ENCODE peak calls at places on chromosomes 1 and 21, in eight cellular contexts. N is body of pancreas, U is ovary, F is A549, O is stomach, I is testis, A is H54, P is suprapubic skin. R is an unnamed sample.

GRCh38 chr1:54460346-54460745 is 54.2 kb upstream of the SSBP3 start:
- DNase-seq in I (no peak), N (no peak), O (no peak), P (peak), A (no peak), U (no peak), F (no peak), R (peak)

GRCh38 chr1:243482237-243483022 is 226.6 kb downstream of the SDCCAG8 start:
- DNase-seq in A (peak), P (no peak), I (no peak), O (no peak), U (peak), N (no peak), F (peak), R (no peak)

GRCh38 chr1:244969355-244970235 is 105.3 kb upstream of the HNRNPU start:
- DNase-seq in I (peak), U (peak), O (peak), F (no peak), N (peak), P (peak), A (peak), R (peak)

GRCh38 chr1:69691179-69691578 is 123.5 kb downstream of the LRRC7 start:
- DNase-seq in N (no peak), P (no peak), A (no peak), O (no peak), F (no peak), U (no peak), I (no peak), R (no peak)

GRCh38 chr1:228217551-228218344 is 9.9 kb downstream of the OBSCN start:
- DNase-seq in P (peak), U (no peak), I (no peak), A (no peak), O (no peak), N (no peak), F (no peak), R (no peak)

GRCh38 chr21:34724857-34725195 is 56.0 kb downstream of the CLIC6 start:
- DNase-seq in N (no peak), P (no peak), F (no peak), O (no peak), I (no peak), U (no peak), A (no peak), R (no peak)

GRCh38 chr1:118325545-118326225 is 140.7 kb upstream of the SPAG17 start:
- DNase-seq in A (no peak), P (no peak), N (no peak), F (no peak), O (no peak), U (no peak), I (no peak), R (no peak)

GRCh38 chr1:110040548-110040947 is 6.1 kb downstream of the STRIP1 start:
- DNase-seq in O (no peak), I (no peak), F (no peak), N (no peak), A (no peak), U (no peak), P (no peak), R (no peak)

GRCh38 chr1:244322791-244323521 is 128.8 kb downstream of the ADSS2 start:
- DNase-seq in I (peak), U (peak), N (peak), O (peak), F (peak), A (peak), P (no peak), R (peak)

GRCh38 chr1:223724376-223724775 is 12.0 kb downstream of the CAPN2 start:
- DNase-seq in P (no peak), N (no peak), U (no peak), I (no peak), F (no peak), O (no peak), A (no peak), R (no peak)

GRCh38 chr1:94301186-94301585 is 63.8 kb upstream of the ARHGAP29 start:
- DNase-seq in O (no peak), I (no peak), A (no peak), P (no peak), F (no peak), N (no peak), U (no peak), R (no peak)

GRCh38 chr1:196651079-196651478 is 764 bp upstream of the CFH start:
- DNase-seq in U (no peak), F (no peak), P (no peak), A (no peak), I (no peak), N (no peak), O (no peak), R (no peak)

GRCh38 chr1:18109756-18110597 is 2.4 kb downstream of the IGSF21 start:
- DNase-seq in N (peak), I (peak), F (peak), O (peak), A (no peak), U (peak), P (no peak), R (peak)

GRCh38 chr1:31517301-31517700 is 59.0 kb upstream of the TINAGL1 start:
- DNase-seq in F (no peak), N (no peak), A (no peak), P (no peak), O (no peak), I (no peak), U (no peak), R (no peak)

GRCh38 chr1:234848972-234849641 is 239.1 kb upstream of the IRF2BP2 start:
- DNase-seq in O (no peak), A (no peak), F (no peak), U (no peak), I (no peak), N (no peak), P (no peak), R (no peak)

GRCh38 chr1:95169544-95169943 is 52.4 kb downstream of the TLCD4 start:
- DNase-seq in N (no peak), U (no peak), F (peak), P (no peak), I (no peak), A (no peak), O (no peak), R (no peak)

GRCh38 chr1:10651793-10652192 is 144.7 kb downstream of the CASZ1 start:
- DNase-seq in N (peak), F (no peak), O (peak), P (no peak), A (no peak), I (no peak), U (no peak), R (no peak)

GRCh38 chr21:44984428-44984791 is 44.6 kb downstream of the SLX9 start:
- DNase-seq in U (peak), F (no peak), P (no peak), I (no peak), A (no peak), O (no peak), N (no peak), R (peak)

GRCh38 chr1:150151291-150152181 is 1.8 kb downstream of the PLEKHO1 start:
- DNase-seq in A (no peak), N (no peak), I (no peak), F (no peak), U (no peak), P (no peak), O (peak), R (peak)

GRCh38 chr1:181152892-181153633 is 64.6 kb downstream of the IER5 start:
- DNase-seq in F (no peak), P (peak), A (no peak), O (peak), I (peak), U (peak), N (peak), R (peak)

GRCh38 chr1:12518956-12519707 is 98.9 kb downstream of the DHRS3 start:
- DNase-seq in N (peak), A (no peak), U (peak), O (no peak), P (peak), F (no peak), I (peak), R (no peak)

GRCh38 chr1:151372411-151372934 is at the start of gene SELENBP1:
- DNase-seq in N (peak), F (peak), U (peak), I (peak), O (peak), A (peak), P (peak), R (peak)
- TF ChIP-seq POLR2A in N (peak), F (peak), U (peak), I (no peak), O (peak), A (peak), P (peak), R (no peak)

GRCh38 chr21:46051821-46052675 is 45.9 kb upstream of the COL6A2 start:
- DNase-seq in P (no peak), F (no peak), U (peak), O (no peak), I (no peak), N (no peak), A (no peak), R (no peak)

GRCh38 chr21:46051379-46051770 is 46.5 kb upstream of the COL6A2 start:
- DNase-seq in U (peak), N (no peak), I (no peak), O (no peak), F (no peak), A (no peak), P (no peak), R (no peak)

GRCh38 chr21:46049890-46050650 is 47.8 kb upstream of the COL6A2 start:
- DNase-seq in N (no peak), I (peak), O (no peak), A (no peak), F (no peak), U (peak), P (no peak), R (no peak)

GRCh38 chr21:46048926-46049889 is 48.7 kb upstream of the COL6A2 start:
- DNase-seq in O (peak), F (no peak), N (peak), U (peak), P (peak), I (peak), A (peak), R (peak)

GRCh38 chr21:46050651-46051378 is 47.1 kb upstream of the COL6A2 start:
- DNase-seq in P (no peak), I (no peak), N (no peak), O (no peak), F (no peak), U (peak), A (no peak), R (no peak)
- TF ChIP-seq POLR2A in P (no peak), I (no peak), N (no peak), O (no peak), F (no peak), U (no peak), A (no peak), R (no peak)

DNA sequence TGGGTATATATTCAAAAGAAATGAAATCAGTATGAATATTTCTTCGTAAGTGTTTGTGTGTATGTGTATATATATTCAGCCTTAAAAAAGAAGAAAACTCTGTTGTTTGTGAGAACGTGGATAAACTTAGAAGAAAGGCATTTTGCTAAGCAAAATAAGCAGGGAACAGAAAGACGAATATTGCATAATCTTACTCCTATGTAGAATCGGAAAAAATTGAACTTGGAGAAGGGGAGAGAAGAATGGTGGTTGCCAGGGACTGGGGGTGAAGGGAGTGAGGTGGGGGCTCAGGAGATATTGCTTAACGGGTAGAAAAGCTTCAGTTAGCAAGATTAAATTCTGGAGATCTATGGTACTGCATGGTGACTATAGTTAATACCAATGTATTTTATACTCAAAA is 40.3 kb upstream of the NEK7 start:
- DNase-seq in A (no peak), I (no peak), O (no peak), F (no peak), U (no peak), N (no peak), P (no peak), R (no peak)
- TF ChIP-seq POLR2A in A (no peak), I (no peak), O (no peak), F (no peak), U (no peak), N (no peak), P (no peak), R (no peak)

GRCh38 chr1:89527256-89527655 is 2.6 kb downstream of the LRRC8B start:
- DNase-seq in F (no peak), U (no peak), A (no peak), I (no peak), P (no peak), O (no peak), N (no peak), R (no peak)

GRCh38 chr1:89527750-89528381 is 3.2 kb downstream of the LRRC8B start:
- DNase-seq in O (no peak), P (no peak), N (no peak), I (no peak), A (no peak), U (no peak), F (no peak), R (no peak)

GRCh38 chr1:89523597-89524368 is 846 bp upstream of the LRRC8B start:
- DNase-seq in N (peak), P (no peak), U (no peak), O (peak), F (peak), A (no peak), I (peak), R (peak)

GRCh38 chr1:89525169-89525855 is 683 bp downstream of the LRRC8B start:
- DNase-seq in I (peak), N (peak), F (peak), P (peak), A (no peak), O (no peak), U (peak), R (peak)

GRCh38 chr1:89524369-89525168 is at the start of gene LRRC8B:
- DNase-seq in P (peak), I (peak), U (peak), N (peak), O (peak), F (peak), A (peak), R (peak)
- TF ChIP-seq POLR2A in P (peak), I (no peak), U (peak), N (peak), O (peak), F (peak), A (peak), R (peak)

DNA sequence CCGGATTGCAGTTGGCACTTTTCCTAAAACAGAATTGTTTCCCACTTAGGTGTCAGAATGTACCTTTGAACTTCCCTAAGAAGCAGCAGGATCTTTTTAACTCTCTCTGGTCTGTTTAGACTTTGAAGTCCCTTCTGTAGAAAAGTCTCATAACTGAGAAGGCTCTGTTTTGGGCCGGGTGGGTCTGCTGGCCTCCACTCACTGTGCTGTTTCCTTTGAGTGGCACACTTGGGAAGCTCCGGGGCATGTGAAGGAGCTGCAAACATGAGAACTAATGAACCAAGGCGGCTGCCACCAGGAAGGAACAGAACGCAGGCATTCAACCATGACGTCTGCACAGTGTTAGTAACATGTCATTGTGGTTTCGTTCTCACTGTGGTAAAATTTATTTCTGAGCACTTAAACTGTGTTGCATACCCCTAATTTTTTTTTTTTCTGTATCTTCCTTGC is 19.5 kb upstream of the NCMAP start:
- DNase-seq in P (no peak), A (no peak), U (no peak), I (peak), F (no peak), O (peak), N (no peak), R (no peak)
- TF ChIP-seq POLR2A in P (no peak), A (no peak), U (no peak), I (no peak), F (no peak), O (no peak), N (no peak), R (no peak)

GRCh38 chr1:26124433-26125318 is 13.1 kb downstream of the PDIK1L start:
- DNase-seq in O (no peak), P (no peak), N (no peak), A (no peak), I (no peak), U (no peak), F (no peak), R (no peak)
- TF ChIP-seq POLR2A in O (no peak), P (no peak), N (no peak), A (no peak), I (no peak), U (no peak), F (no peak), R (no peak)

DNA sequence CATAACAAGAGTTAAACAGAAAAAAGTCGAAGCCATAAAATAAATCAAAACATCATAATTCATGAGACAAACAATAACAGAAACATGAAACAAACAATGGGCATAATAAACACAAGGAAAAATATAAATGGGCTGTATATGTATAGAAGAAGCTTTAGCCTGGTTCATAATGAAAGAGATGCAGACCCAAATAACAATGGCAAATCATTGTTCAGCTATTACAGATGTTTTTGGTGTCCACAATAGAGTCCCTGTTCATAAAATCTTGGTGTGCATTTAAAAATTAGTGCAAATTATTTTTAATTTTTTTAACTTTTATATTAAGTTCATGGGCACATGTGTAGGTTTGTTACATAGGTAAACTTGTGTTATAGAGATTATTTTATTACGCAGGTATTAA is 1185.9 kb upstream of the B3GALT2 start:
- DNase-seq in U (no peak), N (no peak), F (no peak), P (no peak), I (no peak), A (no peak), O (no peak), R (no peak)
- TF ChIP-seq POLR2A in U (no peak), N (no peak), F (no peak), P (no peak), I (no peak), A (no peak), O (no peak), R (no peak)

GRCh38 chr1:245999697-246000637 is 507.1 kb downstream of the SMYD3 start:
- DNase-seq in F (no peak), P (no peak), O (no peak), U (no peak), I (no peak), A (no peak), N (no peak), R (no peak)

GRCh38 chr1:246001142-246001812 is 505.8 kb downstream of the SMYD3 start:
- DNase-seq in N (no peak), U (no peak), P (no peak), F (no peak), O (no peak), I (no peak), A (no peak), R (no peak)

GRCh38 chr1:246002725-246003441 is 504.2 kb downstream of the SMYD3 start:
- DNase-seq in O (peak), P (peak), U (peak), F (peak), A (peak), I (peak), N (peak), R (peak)

GRCh38 chr1:246001821-246002220 is 505.3 kb downstream of the SMYD3 start:
- DNase-seq in A (no peak), P (no peak), N (no peak), O (no peak), I (no peak), F (no peak), U (no peak), R (no peak)

DNA sequence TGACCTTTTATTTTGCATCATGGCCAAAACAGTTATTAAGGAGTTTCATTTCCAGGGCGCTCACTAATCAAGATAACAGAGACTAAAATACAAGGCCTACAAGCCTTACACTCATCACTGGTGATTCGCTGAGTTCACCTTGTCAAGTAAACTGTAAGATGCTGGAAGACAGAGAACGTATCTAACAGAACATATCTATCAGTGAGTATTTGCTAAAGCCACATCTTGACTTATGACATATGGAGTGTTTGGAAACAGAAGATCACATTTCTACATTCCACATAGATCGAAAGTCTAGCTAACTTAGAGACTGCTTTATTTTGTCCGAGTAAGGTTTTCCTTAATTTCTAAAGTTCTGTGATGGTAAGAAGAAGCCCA is 506.5 kb downstream of the SMYD3 start:
- DNase-seq in F (no peak), U (no peak), O (no peak), I (no peak), N (no peak), A (no peak), P (no peak), R (no peak)
- TF ChIP-seq POLR2A in F (no peak), U (no peak), O (no peak), I (no peak), N (no peak), A (no peak), P (no peak), R (no peak)

DNA sequence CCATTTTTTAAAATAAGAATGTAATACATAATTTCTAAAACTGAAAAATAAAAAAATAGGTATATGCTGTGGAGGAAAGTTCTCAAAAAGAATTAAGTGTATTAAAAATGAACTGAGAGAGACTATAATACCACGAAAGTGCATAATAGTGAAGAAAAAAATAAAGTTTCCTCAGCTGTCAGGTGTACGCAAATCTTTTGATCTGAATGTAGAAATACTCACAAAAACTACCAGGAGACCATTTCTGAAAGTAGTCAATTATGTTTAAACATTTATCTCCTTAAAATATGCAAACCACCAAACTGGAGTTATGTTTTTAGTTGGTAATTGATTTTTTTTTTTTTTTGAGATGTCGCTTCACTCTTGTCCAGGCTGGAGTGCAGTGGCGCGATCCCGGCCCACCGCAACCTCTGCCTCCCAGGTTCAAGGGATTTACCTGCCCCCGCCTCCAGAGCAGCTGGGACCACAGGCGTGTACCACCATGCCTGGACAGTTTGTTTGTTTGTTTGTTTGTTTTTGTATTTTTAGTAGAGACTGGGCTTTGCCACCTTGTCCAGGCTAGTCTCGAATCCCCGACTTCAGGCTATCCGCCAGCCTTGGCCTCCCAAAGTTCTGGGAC is 1169.2 kb upstream of the B3GALT2 start:
- DNase-seq in N (no peak), F (no peak), A (no peak), O (no peak), U (no peak), P (no peak), I (no peak), R (no peak)
- TF ChIP-seq POLR2A in N (no peak), F (no peak), A (no peak), O (no peak), U (no peak), P (no peak), I (no peak), R (no peak)

GRCh38 chr1:24805534-24806301 is 60.5 kb downstream of the CLIC4 start:
- DNase-seq in A (peak), P (no peak), O (no peak), F (no peak), I (no peak), U (no peak), N (peak), R (peak)
- TF ChIP-seq POLR2A in A (no peak), P (no peak), O (no peak), F (no peak), I (no peak), U (no peak), N (no peak), R (no peak)

R was measured in adrenal gland.